ENCODE peak calls at places on chromosomes 2 and 18, in four cellular contexts. C is HepG2, E is GM12878, M is K562. P is an unnamed sample.

GRCh38 chr2:214203744-214204289 is 207.0 kb upstream of the VWC2L start:
- DNase-seq in C (no peak), E (no peak), M (no peak), P (no peak)

GRCh38 chr18:39653221-39653620 is 2087.6 kb upstream of the CELF4 start:
- DNase-seq in C (no peak), E (no peak), M (no peak), P (no peak)

GRCh38 chr2:15653806-15654726 is 62.4 kb downstream of the DDX1 start:
- DNase-seq in C (no peak), E (no peak), M (no peak), P (no peak)

GRCh38 chr2:170503971-170504819 is 210.9 kb upstream of the SP5 start:
- DNase-seq in C (no peak), E (no peak), M (no peak), P (no peak)

GRCh38 chr2:219522111-219523030 is 8.1 kb downstream of the ASIC4 start:
- DNase-seq in C (no peak), E (no peak), M (peak), P (peak)

GRCh38 chr2:208879666-208880065 is 473.1 kb downstream of the PTH2R start:
- DNase-seq in C (no peak), E (no peak), M (no peak), P (no peak)

GRCh38 chr2:119475225-119475856 is 43.7 kb downstream of the TMEM37 start:
- DNase-seq in C (peak), E (no peak), M (no peak), P (no peak)

GRCh38 chr2:7666561-7667259 is 749.5 kb downstream of the RNF144A start:
- DNase-seq in C (no peak), E (no peak), M (no peak), P (no peak)

GRCh38 chr2:213065583-213066444 is 85.6 kb downstream of the IKZF2 start:
- DNase-seq in C (no peak), E (no peak), M (no peak), P (peak)

GRCh38 chr18:2826581-2826980 is 20.2 kb upstream of the EMILIN2 start:
- DNase-seq in C (no peak), E (no peak), M (no peak), P (no peak)

GRCh38 chr18:75250471-75250821 is 39.8 kb downstream of the TSHZ1 start:
- DNase-seq in C (no peak), E (no peak), M (no peak), P (no peak)

GRCh38 chr2:180411631-180412030 is 404.5 kb upstream of the CWC22 start:
- DNase-seq in C (no peak), E (no peak), M (no peak), P (no peak)

GRCh38 chr2:168456526-168457176 is 579 bp downstream of the CERS6 start:
- DNase-seq in C (peak), E (no peak), M (peak), P (peak)
- TF ChIP-seq TARDBP in C (no peak), E (no peak), M (no peak), P (no peak)

GRCh38 chr2:98463988-98464771 is 19.5 kb downstream of the INPP4A start:
- DNase-seq in C (no peak), E (no peak), M (no peak), P (no peak)
- TF ChIP-seq TARDBP in C (no peak), E (no peak), M (no peak), P (no peak)

GRCh38 chr2:96329416-96329815 is 4.3 kb downstream of the ITPRIPL1 start:
- DNase-seq in C (peak), E (no peak), M (no peak), P (no peak)
- TF ChIP-seq TARDBP in C (no peak), E (no peak), M (no peak), P (no peak)

DNA sequence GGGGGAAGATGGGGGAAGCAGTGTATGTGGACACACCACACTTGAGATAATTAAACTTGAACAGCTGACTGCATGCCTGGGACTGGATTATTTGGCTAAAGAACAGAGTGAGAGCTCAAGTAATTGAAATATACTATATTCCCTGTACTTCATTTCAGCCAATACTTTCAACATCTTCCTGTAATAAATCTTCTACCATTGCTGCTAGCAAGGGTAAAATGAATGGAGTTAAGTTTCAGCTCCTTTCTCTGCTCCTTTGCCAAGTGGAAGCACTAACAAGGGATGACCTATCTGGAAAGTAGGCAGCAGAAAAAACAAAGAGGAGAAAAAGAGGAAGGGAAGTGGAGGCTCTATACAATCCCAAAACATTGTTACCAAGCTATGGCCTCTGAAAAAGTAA is 50.9 kb downstream of the MMADHC start:
- DNase-seq in C (no peak), E (no peak), M (no peak), P (no peak)
- TF ChIP-seq TARDBP in C (no peak), E (no peak), M (no peak), P (no peak)

GRCh38 chr18:63701952-63702351 is 808 bp upstream of the SERPINB11 start:
- DNase-seq in C (no peak), E (no peak), M (no peak), P (no peak)

GRCh38 chr18:63705401-63705800 is 2.6 kb downstream of the SERPINB11 start:
- DNase-seq in C (no peak), E (no peak), M (no peak), P (no peak)

GRCh38 chr18:63702660-63703059 is at the start of gene SERPINB11:
- DNase-seq in C (no peak), E (no peak), M (no peak), P (no peak)

GRCh38 chr18:63697261-63697660 is 5.5 kb upstream of the SERPINB11 start:
- DNase-seq in C (no peak), E (no peak), M (no peak), P (no peak)

DNA sequence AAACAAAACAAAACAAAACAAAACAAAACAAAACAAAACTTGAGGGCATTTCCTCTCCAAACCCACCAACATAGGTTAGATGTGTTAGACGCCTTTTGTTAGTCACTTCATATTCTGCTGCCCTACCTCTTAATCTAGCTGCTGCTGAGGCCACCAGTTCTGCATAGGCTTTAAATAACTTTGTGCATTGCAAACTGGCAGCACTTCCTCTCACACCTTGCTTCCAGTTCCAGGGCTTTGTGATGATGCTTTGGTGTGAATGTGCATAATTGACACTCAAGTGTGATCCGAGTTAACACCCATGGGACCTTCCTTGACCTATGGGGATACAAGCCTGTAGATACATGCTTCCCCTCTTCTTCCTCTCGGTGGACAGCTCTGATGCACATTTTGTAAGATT is 2.3 kb upstream of the SERPINB11 start:
- DNase-seq in C (no peak), E (no peak), M (no peak), P (no peak)
- TF ChIP-seq TARDBP in C (no peak), E (no peak), M (no peak), P (no peak)

GRCh38 chr18:42525905-42526304 is 570.9 kb downstream of the PIK3C3 start:
- DNase-seq in C (no peak), E (no peak), M (no peak), P (no peak)
- TF ChIP-seq TARDBP in C (no peak), E (no peak), M (no peak), P (no peak)

P was measured in HEK293T.